ENCODE peak calls at places on chromosomes 1 and 21, in six cellular contexts. One of them, this sample, is unnamed.

GRCh38 chr1:47437518-47438320 is at the start of gene FOXD2:
- DNase-seq in IMR-90: peak
- DNase-seq in H9: peak
- DNase-seq in neuronal stem cell: peak
- DNase-seq in trophoblast cell: peak
- DNase-seq in H1: peak
- DNase-seq in this sample: peak

GRCh38 chr1:235366286-235366685 is 941 bp upstream of the TBCE start:
- DNase-seq in IMR-90: no peak
- DNase-seq in H9: no peak
- DNase-seq in neuronal stem cell: no peak
- DNase-seq in trophoblast cell: no peak
- DNase-seq in H1: no peak
- DNase-seq in this sample: no peak

GRCh38 chr1:115070993-115071661 is 18.2 kb downstream of the TSPAN2 start:
- DNase-seq in IMR-90: no peak
- DNase-seq in H9: no peak
- DNase-seq in neuronal stem cell: no peak
- DNase-seq in trophoblast cell: no peak
- DNase-seq in H1: no peak
- DNase-seq in this sample: no peak

GRCh38 chr1:6001992-6002576 is 9.9 kb upstream of the NPHP4 start:
- DNase-seq in IMR-90: no peak
- DNase-seq in H9: no peak
- DNase-seq in neuronal stem cell: no peak
- DNase-seq in trophoblast cell: no peak
- DNase-seq in H1: no peak
- DNase-seq in this sample: no peak

GRCh38 chr21:17466166-17466565 is 46.7 kb upstream of the CXADR start:
- DNase-seq in IMR-90: peak
- DNase-seq in H9: no peak
- DNase-seq in neuronal stem cell: no peak
- DNase-seq in trophoblast cell: no peak
- DNase-seq in H1: no peak
- DNase-seq in this sample: peak

GRCh38 chr1:50705699-50706098 is 254.4 kb downstream of the FAF1 start:
- DNase-seq in IMR-90: no peak
- DNase-seq in H9: no peak
- DNase-seq in neuronal stem cell: no peak
- DNase-seq in trophoblast cell: no peak
- DNase-seq in H1: no peak
- DNase-seq in this sample: no peak

GRCh38 chr1:175388286-175388685 is 195.7 kb upstream of the KIAA0040 start:
- DNase-seq in IMR-90: no peak
- DNase-seq in H9: no peak
- DNase-seq in neuronal stem cell: peak
- DNase-seq in trophoblast cell: no peak
- DNase-seq in H1: no peak
- DNase-seq in this sample: no peak

GRCh38 chr1:36350659-36351171 is 27.3 kb upstream of the EVA1B start:
- DNase-seq in IMR-90: peak
- DNase-seq in H9: no peak
- DNase-seq in neuronal stem cell: no peak
- DNase-seq in trophoblast cell: peak
- DNase-seq in H1: no peak
- DNase-seq in this sample: peak

GRCh38 chr1:37020653-37021277 is 13.6 kb downstream of the GRIK3 start:
- DNase-seq in IMR-90: no peak
- DNase-seq in H9: peak
- DNase-seq in neuronal stem cell: peak
- DNase-seq in trophoblast cell: no peak
- DNase-seq in H1: peak
- DNase-seq in this sample: no peak

GRCh38 chr21:32771134-32771523 is 426 bp downstream of the PAXBP1 start:
- DNase-seq in IMR-90: peak
- DNase-seq in H9: peak
- DNase-seq in neuronal stem cell: no peak
- DNase-seq in trophoblast cell: peak
- DNase-seq in H1: peak
- DNase-seq in this sample: peak

GRCh38 chr1:226603030-226603960 is 54.7 kb downstream of the STUM start:
- DNase-seq in IMR-90: peak
- DNase-seq in H9: no peak
- DNase-seq in neuronal stem cell: no peak
- DNase-seq in trophoblast cell: no peak
- DNase-seq in H1: no peak
- DNase-seq in this sample: peak

GRCh38 chr1:230752407-230752806 is 5.2 kb downstream of the CAPN9 start:
- DNase-seq in IMR-90: no peak
- DNase-seq in H9: peak
- DNase-seq in neuronal stem cell: no peak
- DNase-seq in trophoblast cell: no peak
- DNase-seq in H1: peak
- DNase-seq in this sample: no peak

GRCh38 chr1:41495171-41495948 is 10.9 kb upstream of the EDN2 start:
- DNase-seq in IMR-90: peak
- DNase-seq in H9: peak
- DNase-seq in neuronal stem cell: no peak
- DNase-seq in trophoblast cell: no peak
- DNase-seq in H1: peak
- DNase-seq in this sample: peak

GRCh38 chr1:70220015-70220414 is 1.2 kb upstream of the SRSF11 start:
- DNase-seq in IMR-90: no peak
- DNase-seq in H9: no peak
- DNase-seq in neuronal stem cell: no peak
- DNase-seq in trophoblast cell: no peak
- DNase-seq in H1: no peak
- DNase-seq in this sample: no peak

GRCh38 chr1:170560681-170561285 is 28.8 kb downstream of the GORAB start:
- DNase-seq in IMR-90: no peak
- DNase-seq in H9: no peak
- DNase-seq in neuronal stem cell: no peak
- DNase-seq in trophoblast cell: no peak
- DNase-seq in H1: no peak
- DNase-seq in this sample: no peak

GRCh38 chr1:243246916-243247315 is 8.2 kb downstream of the CEP170 start:
- DNase-seq in IMR-90: peak
- DNase-seq in H9: no peak
- DNase-seq in neuronal stem cell: no peak
- DNase-seq in trophoblast cell: no peak
- DNase-seq in H1: no peak
- DNase-seq in this sample: no peak

GRCh38 chr1:157678721-157679120 is 21.8 kb downstream of the FCRL3 start:
- DNase-seq in IMR-90: no peak
- DNase-seq in H9: no peak
- DNase-seq in neuronal stem cell: no peak
- DNase-seq in trophoblast cell: no peak
- DNase-seq in H1: no peak
- DNase-seq in this sample: no peak

GRCh38 chr1:90798883-90799282 is 81.8 kb upstream of the BARHL2 start:
- DNase-seq in IMR-90: no peak
- DNase-seq in H9: no peak
- DNase-seq in neuronal stem cell: no peak
- DNase-seq in trophoblast cell: no peak
- DNase-seq in H1: no peak
- DNase-seq in this sample: no peak

GRCh38 chr1:234914606-234915290 is 213.9 kb downstream of the TOMM20 start:
- DNase-seq in IMR-90: no peak
- DNase-seq in H9: no peak
- DNase-seq in neuronal stem cell: no peak
- DNase-seq in trophoblast cell: no peak
- DNase-seq in H1: no peak
- DNase-seq in this sample: no peak

GRCh38 chr1:193260056-193260750 is 73.8 kb upstream of the B3GALT2 start:
- DNase-seq in IMR-90: peak
- DNase-seq in H9: no peak
- DNase-seq in neuronal stem cell: no peak
- DNase-seq in trophoblast cell: no peak
- DNase-seq in H1: no peak
- DNase-seq in this sample: no peak

GRCh38 chr1:3275471-3276340 is 178.8 kb upstream of the ARHGEF16 start:
- DNase-seq in IMR-90: peak
- DNase-seq in H9: no peak
- DNase-seq in neuronal stem cell: no peak
- DNase-seq in trophoblast cell: no peak
- DNase-seq in H1: no peak
- DNase-seq in this sample: no peak

GRCh38 chr1:161840363-161840762 is 74.2 kb downstream of the ATF6 start:
- DNase-seq in IMR-90: peak
- DNase-seq in H9: no peak
- DNase-seq in neuronal stem cell: no peak
- DNase-seq in trophoblast cell: no peak
- DNase-seq in H1: no peak
- DNase-seq in this sample: no peak

GRCh38 chr1:11655263-11656079 is 794 bp downstream of the FBXO44 start:
- DNase-seq in IMR-90: no peak
- DNase-seq in H9: no peak
- DNase-seq in neuronal stem cell: no peak
- DNase-seq in trophoblast cell: no peak
- DNase-seq in H1: no peak
- DNase-seq in this sample: no peak

GRCh38 chr1:38285807-38286530 is 239.4 kb upstream of the POU3F1 start:
- DNase-seq in IMR-90: no peak
- DNase-seq in H9: no peak
- DNase-seq in neuronal stem cell: peak
- DNase-seq in trophoblast cell: no peak
- DNase-seq in H1: peak
- DNase-seq in this sample: no peak

GRCh38 chr21:25179116-25179515 is 428.2 kb downstream of the MRPL39 start:
- DNase-seq in IMR-90: peak
- DNase-seq in H9: no peak
- DNase-seq in neuronal stem cell: no peak
- DNase-seq in trophoblast cell: no peak
- DNase-seq in H1: no peak
- DNase-seq in this sample: no peak

GRCh38 chr1:91754348-91754747 is 131.6 kb downstream of the TGFBR3 start:
- DNase-seq in IMR-90: peak
- DNase-seq in H9: no peak
- DNase-seq in neuronal stem cell: no peak
- DNase-seq in trophoblast cell: no peak
- DNase-seq in H1: no peak
- DNase-seq in this sample: no peak

GRCh38 chr1:107076846-107077245 is 20.4 kb downstream of the PRMT6 start:
- DNase-seq in IMR-90: peak
- DNase-seq in H9: no peak
- DNase-seq in neuronal stem cell: no peak
- DNase-seq in trophoblast cell: no peak
- DNase-seq in H1: no peak
- DNase-seq in this sample: no peak

GRCh38 chr1:185896863-185897262 is 162.7 kb downstream of the HMCN1 start:
- DNase-seq in IMR-90: peak
- DNase-seq in H9: no peak
- DNase-seq in neuronal stem cell: no peak
- DNase-seq in trophoblast cell: no peak
- DNase-seq in H1: no peak
- DNase-seq in this sample: peak
- H4K91ac ChIP-seq in IMR-90: no peak
- H4K91ac ChIP-seq in H9: no peak
- H4K91ac ChIP-seq in neuronal stem cell: no peak
- H4K91ac ChIP-seq in trophoblast cell: no peak
- H4K91ac ChIP-seq in H1: no peak
- H4K91ac ChIP-seq in this sample: no peak

DNA sequence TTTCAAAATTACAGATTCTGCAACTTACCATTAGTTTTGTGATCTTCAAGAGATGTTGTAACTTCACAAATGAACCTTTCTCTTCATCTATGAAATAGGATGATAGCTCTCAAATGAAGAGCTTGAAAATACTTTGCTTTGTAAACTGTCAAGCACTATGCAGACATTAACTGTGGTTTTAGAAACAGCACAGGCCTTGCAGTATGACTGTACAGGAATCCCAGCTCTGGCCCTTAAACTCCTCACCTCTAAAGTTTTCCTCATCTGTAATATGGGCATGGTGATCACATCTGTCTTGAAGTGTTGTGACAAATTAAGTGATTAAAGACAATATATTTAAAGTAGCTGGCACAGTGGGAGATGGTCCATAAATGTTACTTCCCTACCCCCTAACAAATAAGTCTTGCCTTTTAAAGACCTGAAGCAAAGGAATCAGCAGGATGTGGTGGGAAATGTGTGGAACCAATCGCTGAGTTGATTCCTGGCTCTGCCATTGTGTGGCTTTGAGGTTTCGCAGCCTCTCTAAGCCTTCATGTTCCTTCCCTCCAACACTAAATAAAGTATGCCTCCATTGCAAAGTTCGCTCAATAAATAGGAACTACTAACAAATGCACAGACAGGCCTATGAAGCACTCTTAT is 5.5 kb upstream of the PTP4A2 start:
- DNase-seq in IMR-90: no peak
- DNase-seq in H9: no peak
- DNase-seq in neuronal stem cell: no peak
- DNase-seq in trophoblast cell: no peak
- DNase-seq in H1: no peak
- DNase-seq in this sample: peak
- H3K18ac ChIP-seq in IMR-90: peak
- H3K18ac ChIP-seq in H9: peak
- H3K18ac ChIP-seq in neuronal stem cell: no peak
- H3K18ac ChIP-seq in trophoblast cell: no peak
- H3K18ac ChIP-seq in H1: no peak
- H3K18ac ChIP-seq in this sample: peak

DNA sequence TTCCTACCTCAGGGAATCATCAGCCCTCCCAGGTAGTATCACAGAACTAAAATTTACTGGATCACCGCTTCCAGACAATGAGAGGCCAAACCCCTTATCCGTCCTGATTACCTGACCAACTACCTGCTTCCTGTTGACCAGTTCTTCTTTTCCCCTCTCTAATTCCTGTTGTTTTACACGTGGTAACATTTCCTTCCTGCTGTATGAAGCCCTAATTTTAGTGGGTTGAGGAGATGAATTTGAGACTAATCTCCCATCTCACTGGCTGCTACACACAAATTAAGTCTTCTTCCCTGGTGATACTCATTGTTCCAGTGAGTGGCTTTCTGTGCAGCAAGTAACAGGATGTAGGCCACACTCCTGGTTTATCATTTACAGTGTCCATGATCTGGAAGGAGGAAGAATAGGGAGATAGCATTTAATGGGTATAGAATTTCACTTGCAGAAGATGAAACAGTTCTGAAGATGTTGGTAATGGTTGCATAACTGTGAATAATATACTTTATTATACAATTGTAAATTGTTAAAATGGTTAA is 2112.9 kb downstream of the NCAM2 start:
- DNase-seq in IMR-90: no peak
- DNase-seq in H9: no peak
- DNase-seq in neuronal stem cell: no peak
- DNase-seq in trophoblast cell: no peak
- DNase-seq in H1: no peak
- DNase-seq in this sample: no peak
- H4K91ac ChIP-seq in IMR-90: no peak
- H4K91ac ChIP-seq in H9: no peak
- H4K91ac ChIP-seq in neuronal stem cell: no peak
- H4K91ac ChIP-seq in trophoblast cell: no peak
- H4K91ac ChIP-seq in H1: no peak
- H4K91ac ChIP-seq in this sample: no peak

DNA sequence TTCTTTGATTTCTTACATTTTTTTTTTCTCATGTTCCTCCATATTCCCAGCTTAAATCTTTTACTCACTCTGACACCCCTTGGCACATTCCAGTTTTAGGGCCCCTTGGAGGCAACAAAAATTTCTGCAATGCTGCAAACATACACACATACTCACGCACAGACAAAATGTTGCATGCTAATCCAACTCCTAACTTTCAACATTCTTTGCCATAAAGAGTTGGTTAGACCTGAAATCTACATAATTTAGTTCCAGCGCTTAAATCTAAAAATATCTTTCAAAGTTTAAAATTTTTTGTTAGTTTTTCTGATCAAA is 103.9 kb downstream of the PTPN14 start:
- DNase-seq in IMR-90: no peak
- DNase-seq in H9: no peak
- DNase-seq in neuronal stem cell: no peak
- DNase-seq in trophoblast cell: no peak
- DNase-seq in H1: no peak
- DNase-seq in this sample: peak
- H3K18ac ChIP-seq in IMR-90: peak
- H3K18ac ChIP-seq in H9: no peak
- H3K18ac ChIP-seq in neuronal stem cell: no peak
- H3K18ac ChIP-seq in trophoblast cell: no peak
- H3K18ac ChIP-seq in H1: peak
- H3K18ac ChIP-seq in this sample: no peak